ENCODE peak calls at places on chromosomes 3 and 15, in nine cellular contexts. X is lower leg skin; I is A549; U is GM12864; G is hepatocyte; O is brain microvascular endothelial cell; Y is naive thymus-derived CD4-positive, alpha-beta T cell; S is AG04449; Z is thoracic aorta. M is an unnamed sample.

GRCh38 chr15:36529296-36530011 is 50.0 kb upstream of the CDIN1 start:
- DNase-seq in S (no peak), O (no peak), Z (no peak), Y (no peak), X (no peak), I (no peak), U (peak), G (no peak), M (peak)

GRCh38 chr3:47850062-47850802 is 47.3 kb downstream of the DHX30 start:
- DNase-seq in S (no peak), Z (no peak), Y (no peak), U (no peak), X (no peak), G (peak), I (peak), O (peak), M (no peak)

GRCh38 chr15:60932051-60932915 is 296.8 kb downstream of the RORA start:
- DNase-seq in X (peak), S (peak), G (no peak), O (no peak), Y (peak), U (no peak), I (peak), Z (peak), M (no peak)

GRCh38 chr3:82044918-82045715 is 283.7 kb upstream of the GBE1 start:
- DNase-seq in G (no peak), S (no peak), Z (no peak), U (no peak), O (no peak), Y (no peak), X (no peak), I (no peak), M (no peak)

GRCh38 chr3:105829879-105830622 is 38.8 kb downstream of the CBLB start:
- DNase-seq in Z (no peak), U (no peak), S (no peak), O (no peak), I (no peak), Y (peak), X (no peak), G (no peak), M (no peak)

GRCh38 chr3:32146669-32147315 is 40.4 kb downstream of the GPD1L start:
- DNase-seq in O (no peak), I (no peak), U (no peak), Y (no peak), S (no peak), Z (no peak), G (no peak), X (no peak), M (no peak)

GRCh38 chr3:134427400-134428111 is 53.3 kb upstream of the AMOTL2 start:
- DNase-seq in S (peak), Y (no peak), Z (no peak), O (peak), U (no peak), G (peak), X (peak), I (peak), M (no peak)

GRCh38 chr3:77207753-77208152 is 167.9 kb downstream of the ROBO2 start:
- DNase-seq in G (no peak), Z (no peak), X (no peak), O (no peak), I (no peak), Y (no peak), U (no peak), S (no peak), M (no peak)

GRCh38 chr3:170437151-170437550 is 18.5 kb downstream of the CLDN11 start:
- DNase-seq in O (no peak), X (no peak), I (no peak), G (no peak), Z (no peak), S (no peak), Y (no peak), U (no peak), M (no peak)

GRCh38 chr3:5197022-5197421 is 9.5 kb downstream of the EDEM1 start:
- DNase-seq in Z (no peak), X (no peak), G (no peak), O (no peak), U (no peak), Y (no peak), S (peak), I (no peak), M (no peak)

GRCh38 chr3:76585794-76586392 is 454.0 kb upstream of the ROBO2 start:
- DNase-seq in G (peak), O (no peak), S (no peak), Y (no peak), Z (no peak), U (no peak), X (no peak), I (peak), M (no peak)

GRCh38 chr15:24068102-24068501 is 381.0 kb upstream of the NDN start:
- DNase-seq in O (no peak), Y (no peak), Z (no peak), X (no peak), U (no peak), I (no peak), G (peak), S (no peak), M (no peak)

GRCh38 chr3:14791343-14791945 is 27.3 kb upstream of the FGD5 start:
- DNase-seq in Y (peak), Z (no peak), S (no peak), X (peak), G (peak), O (peak), U (no peak), I (peak), M (peak)

GRCh38 chr3:141250342-141250741 is 18.7 kb downstream of the PXYLP1 start:
- DNase-seq in Z (no peak), O (no peak), Y (no peak), X (peak), G (no peak), U (no peak), S (no peak), I (no peak), M (no peak)

GRCh38 chr3:170274641-170275040 is 52.4 kb downstream of the PRKCI start:
- DNase-seq in G (no peak), U (no peak), Z (no peak), X (no peak), S (no peak), Y (no peak), I (no peak), O (no peak), M (no peak)

GRCh38 chr15:49045691-49046112 is 544 bp downstream of the SECISBP2L start:
- DNase-seq in O (peak), Y (peak), I (peak), S (no peak), Z (no peak), G (peak), U (peak), X (no peak), M (no peak)

GRCh38 chr3:40079203-40079844 is 230.2 kb upstream of the EIF1B start:
- DNase-seq in Y (no peak), Z (no peak), G (peak), U (no peak), I (no peak), X (no peak), O (peak), S (peak), M (no peak)

GRCh38 chr3:69178838-69179739 is 56.7 kb upstream of the LMOD3 start:
- DNase-seq in O (peak), Y (no peak), S (no peak), Z (no peak), X (no peak), U (no peak), G (peak), I (peak), M (no peak)

GRCh38 chr15:43748376-43748775 is 2.1 kb downstream of the PDIA3 start:
- DNase-seq in O (no peak), I (no peak), G (no peak), S (no peak), Y (peak), Z (no peak), U (no peak), X (no peak), M (no peak)

GRCh38 chr3:35523838-35524237 is 115.5 kb upstream of the ARPP21 start:
- DNase-seq in S (no peak), G (no peak), O (peak), I (peak), Y (no peak), Z (no peak), X (no peak), U (no peak), M (no peak)

GRCh38 chr15:34799149-34799824 is 3.9 kb upstream of the ACTC1 start:
- DNase-seq in S (no peak), O (no peak), X (no peak), G (peak), I (peak), U (no peak), Y (no peak), Z (peak), M (no peak)

GRCh38 chr15:85754993-85755392 is 39.7 kb downstream of the KLHL25 start:
- DNase-seq in G (no peak), Y (no peak), X (peak), S (no peak), Z (no peak), U (no peak), I (no peak), O (no peak), M (no peak)

GRCh38 chr15:28888302-28888894 is 2.6 kb downstream of the APBA2 start:
- DNase-seq in X (no peak), S (no peak), U (no peak), Z (no peak), Y (no peak), I (no peak), O (no peak), G (no peak), M (no peak)

GRCh38 chr3:31868246-31868645 is 112.8 kb downstream of the OSBPL10 start:
- DNase-seq in U (no peak), X (no peak), S (no peak), Y (no peak), G (no peak), Z (no peak), I (no peak), O (no peak), M (no peak)

GRCh38 chr3:183502782-183503181 is 52.7 kb downstream of the KLHL6 start:
- DNase-seq in Y (no peak), X (peak), G (no peak), I (peak), S (no peak), U (no peak), Z (no peak), O (no peak), M (no peak)

GRCh38 chr3:16088496-16088895 is 86.0 kb upstream of the GALNT15 start:
- DNase-seq in I (no peak), Z (no peak), O (no peak), Y (no peak), U (no peak), G (no peak), S (no peak), X (no peak), M (no peak)

GRCh38 chr15:25469377-25469776 is 30.6 kb upstream of the UBE3A start:
- DNase-seq in I (no peak), S (no peak), X (no peak), Y (no peak), O (no peak), U (no peak), Z (no peak), G (no peak), M (no peak)

GRCh38 chr3:30002782-30003181 is 603.6 kb upstream of the TGFBR2 start:
- DNase-seq in O (no peak), Y (no peak), G (no peak), Z (no peak), U (no peak), X (no peak), I (no peak), S (no peak), M (no peak)

GRCh38 chr3:118128886-118129285 is 905.8 kb downstream of the IGSF11 start:
- DNase-seq in U (no peak), G (no peak), O (no peak), I (peak), S (peak), Y (no peak), Z (no peak), X (no peak), M (no peak)

GRCh38 chr3:16069149-16069922 is 105.1 kb upstream of the GALNT15 start:
- DNase-seq in S (peak), U (no peak), Y (no peak), X (no peak), Z (no peak), G (peak), O (peak), I (peak), M (no peak)

GRCh38 chr3:28013864-28014473 is 227.4 kb upstream of the CMC1 start:
- DNase-seq in O (no peak), Y (no peak), S (no peak), Z (no peak), U (no peak), X (no peak), I (no peak), G (no peak), M (peak)

GRCh38 chr3:108862865-108863798 is 40.5 kb downstream of the TRAT1 start:
- DNase-seq in S (no peak), Z (no peak), X (no peak), I (peak), Y (peak), U (no peak), O (peak), G (no peak), M (no peak)

GRCh38 chr3:52784931-52785590 is 7.7 kb downstream of the ITIH1 start:
- DNase-seq in Z (no peak), S (no peak), O (no peak), X (peak), U (no peak), I (no peak), G (no peak), Y (no peak), M (no peak)

GRCh38 chr3:50401973-50402372 is 42.7 kb upstream of the TMEM115 start:
- DNase-seq in G (no peak), Z (no peak), X (no peak), I (no peak), Y (no peak), O (no peak), U (no peak), S (no peak), M (no peak)

GRCh38 chr3:129120254-129121004 is 1.2 kb downstream of the RAB43 start:
- DNase-seq in S (peak), O (peak), U (peak), G (peak), I (peak), Y (peak), X (peak), Z (peak), M (peak)

GRCh38 chr15:58492661-58493397 is 61.0 kb downstream of the LIPC start:
- DNase-seq in G (no peak), Z (no peak), Y (no peak), I (no peak), S (no peak), U (no peak), X (peak), O (no peak), M (no peak)

GRCh38 chr3:45182915-45183881 is 37.0 kb upstream of the CDCP1 start:
- DNase-seq in Y (no peak), U (no peak), X (no peak), G (peak), I (peak), Z (no peak), O (peak), S (no peak), M (no peak)

GRCh38 chr3:60610441-60611112 is 640.7 kb downstream of the FHIT start:
- DNase-seq in Y (no peak), X (peak), I (no peak), S (peak), O (peak), G (peak), Z (peak), U (no peak), M (no peak)

DNA sequence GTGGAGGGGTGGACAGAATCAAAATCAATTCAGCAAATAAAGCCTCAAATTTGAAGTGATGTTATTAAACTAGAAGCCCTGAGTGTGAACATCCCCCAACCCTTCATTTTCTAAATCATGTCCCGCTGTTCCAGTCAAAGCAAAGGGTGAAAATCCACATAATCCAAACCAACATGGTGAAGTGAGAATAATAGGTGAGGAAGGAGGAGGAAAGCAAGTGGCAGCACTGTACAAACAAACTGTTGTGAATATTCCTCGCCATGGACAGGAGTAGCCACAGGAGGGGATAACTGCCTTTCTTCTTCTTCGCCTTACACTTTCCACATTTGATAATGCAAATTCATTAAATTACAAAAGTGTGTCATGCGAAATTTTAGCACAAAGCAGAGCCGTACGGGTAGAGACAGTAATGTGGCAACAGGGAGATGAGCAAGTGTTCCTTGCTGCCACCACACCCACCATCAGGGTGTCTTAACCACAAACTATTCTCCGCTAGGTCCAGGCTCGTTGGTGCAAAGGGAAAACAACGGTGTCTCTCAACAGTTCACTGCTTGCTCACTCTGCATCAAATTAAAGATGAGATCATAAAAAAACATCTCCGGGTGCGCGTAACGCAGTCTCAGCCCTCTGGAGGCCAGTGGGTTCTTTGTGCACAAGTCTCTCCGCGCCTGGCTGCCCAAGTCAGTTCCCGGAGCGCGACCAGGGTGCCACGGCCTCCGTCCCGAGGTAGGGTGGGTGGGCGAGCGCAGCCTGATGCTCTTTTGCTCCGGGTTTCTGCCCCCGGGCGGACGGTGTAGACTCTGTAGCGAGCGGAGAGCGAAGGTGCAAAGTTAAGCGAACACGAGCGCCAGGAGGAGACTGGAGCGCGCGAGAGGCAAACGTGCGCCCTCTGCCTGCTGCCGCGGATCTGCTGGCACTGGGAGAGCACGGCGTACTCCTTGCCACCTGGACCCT is 6.7 kb downstream of the EPHA3 start:
- DNase-seq in I (peak), S (no peak), O (peak), G (peak), Z (no peak), Y (peak), X (peak), U (no peak), M (peak)
- H3K4me3 ChIP-seq in I (peak), S (peak), O (peak), G (peak), Z (peak), Y (no peak), X (peak), U (no peak), M (no peak)

DNA sequence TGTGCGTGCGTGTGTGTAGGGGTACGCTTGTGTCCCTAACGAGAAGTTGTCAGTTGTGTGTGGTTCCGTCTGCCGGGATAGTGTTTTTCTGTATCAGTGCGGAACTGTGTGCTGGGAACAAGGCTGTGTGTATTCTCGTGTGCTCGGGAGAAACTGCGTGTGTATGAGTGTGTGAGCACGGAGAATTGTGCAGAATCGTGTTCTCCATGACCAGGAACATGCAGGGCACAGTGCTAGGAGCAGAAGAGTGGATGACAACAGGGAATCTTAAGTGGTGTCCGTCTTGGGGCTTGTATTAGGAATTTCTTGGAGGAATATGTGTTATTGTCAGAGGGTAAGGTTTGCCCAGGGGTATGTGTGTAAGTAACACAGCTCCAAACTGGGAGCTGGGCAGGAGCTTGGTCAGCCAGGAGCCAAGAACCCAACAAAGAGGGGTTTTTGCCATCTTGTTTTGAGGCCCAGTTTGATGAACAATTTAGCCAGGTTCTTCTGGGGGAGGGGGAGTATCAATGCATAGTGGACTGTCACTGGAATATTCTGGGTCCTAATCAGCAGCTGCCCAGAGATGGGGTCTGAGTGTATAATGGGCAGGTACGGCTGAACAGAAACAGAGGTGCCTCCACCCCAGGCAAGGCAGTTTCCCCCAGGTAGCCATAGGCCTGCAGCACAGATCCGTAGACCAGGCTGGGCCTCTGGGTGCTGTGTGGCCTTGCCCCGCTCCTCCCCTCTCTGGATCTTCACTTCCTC is 2.2 kb downstream of the ISL2 start:
- DNase-seq in I (no peak), Y (no peak), Z (no peak), X (peak), G (no peak), O (no peak), U (no peak), S (no peak), M (no peak)
- H3K4me3 ChIP-seq in I (no peak), Y (no peak), Z (no peak), X (no peak), G (peak), O (no peak), U (peak), S (peak), M (peak)

DNA sequence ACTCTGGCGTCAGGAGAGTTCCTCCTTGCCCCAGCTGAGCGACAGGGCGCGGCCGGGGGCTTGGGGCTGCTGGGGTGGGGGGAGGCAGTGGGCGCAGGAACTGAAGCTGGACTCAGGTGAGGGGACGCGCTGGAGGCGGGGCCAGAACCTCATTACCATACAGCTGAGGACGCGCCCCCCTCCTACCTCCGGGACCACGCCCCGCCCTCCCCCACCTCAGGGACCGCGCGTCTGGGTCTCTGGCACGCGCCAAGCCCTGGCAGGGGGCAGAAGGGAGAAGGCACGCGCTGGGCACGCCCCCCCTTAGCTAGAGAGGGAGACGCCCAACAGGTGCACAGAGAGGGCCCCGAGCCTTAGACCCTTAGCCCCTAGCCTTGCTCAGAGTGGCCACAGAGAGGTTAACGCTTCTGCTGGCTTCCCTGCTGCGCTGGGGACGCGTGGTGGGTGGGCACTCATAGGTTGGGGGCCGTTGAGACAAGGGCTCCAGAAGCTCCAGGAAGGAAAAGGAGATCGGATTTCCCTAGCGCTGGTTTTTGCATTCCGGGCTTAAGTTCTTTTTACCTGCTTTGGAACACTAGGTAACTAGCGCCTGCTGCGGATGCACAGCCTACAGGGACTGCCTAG is 677 bp upstream of the DLL4 start:
- DNase-seq in X (no peak), I (no peak), Y (no peak), Z (no peak), S (no peak), O (no peak), G (peak), U (no peak), M (no peak)
- H3K4me3 ChIP-seq in X (peak), I (peak), Y (peak), Z (peak), S (peak), O (peak), G (peak), U (peak), M (peak)

DNA sequence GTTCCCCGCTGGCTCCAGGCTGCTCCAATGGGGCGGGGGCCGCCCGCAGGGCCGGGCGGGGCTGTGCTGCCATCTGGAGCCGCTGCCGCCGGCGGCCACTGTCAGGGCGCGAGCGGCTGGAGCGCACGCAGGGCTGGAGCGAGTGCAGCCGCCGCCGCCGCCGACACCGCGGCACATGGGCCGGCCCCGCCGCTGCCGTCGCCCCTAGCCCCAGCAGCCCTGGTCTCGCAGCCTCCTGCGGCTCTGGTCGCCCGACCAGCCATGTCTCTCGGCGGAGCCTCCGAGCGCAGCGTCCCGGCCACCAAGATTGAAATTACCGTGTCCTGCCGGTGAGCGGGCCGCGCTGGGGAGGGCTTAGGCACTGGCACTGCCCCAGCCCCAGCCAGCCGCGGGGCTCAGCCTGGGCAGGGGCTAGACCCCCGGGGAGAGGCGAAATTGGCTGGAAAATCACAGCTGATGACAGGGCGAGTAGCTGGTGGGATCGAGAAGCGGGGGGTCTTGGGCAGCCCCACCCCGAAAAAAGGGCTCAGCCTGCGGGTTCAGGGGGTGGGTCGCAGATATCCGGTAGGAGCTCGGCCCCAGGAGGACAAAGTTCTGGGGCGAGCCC is at the start of gene CPNE9:
- DNase-seq in S (no peak), Y (no peak), I (no peak), G (no peak), O (no peak), U (no peak), X (no peak), Z (no peak), M (no peak)
- H3K4me3 ChIP-seq in S (peak), Y (no peak), I (peak), G (no peak), O (peak), U (no peak), X (peak), Z (peak), M (no peak)

M was measured in GM06990.